ENCODE peak calls at places on chromosomes 2 and 18, in six cellular contexts. O is MG63; S is Ammon's horn; I is EL; M is NCI-H1694; L is activated naive CD8-positive, alpha-beta T cell treated with anti-CD3 and anti-CD28 coated beads, Interleukin-2, amount 10 ng/mL, durations not matched to agents 7 days and 5 days. D is an unnamed sample.

GRCh38 chr18:58195278-58195721 is 151.3 kb downstream of the NEDD4L start:
- DNase-seq in M (no peak), S (peak; percentile 70), L (peak; percentile 37), O (no peak), I (no peak), D (no peak)

GRCh38 chr2:20692081-20692480 is 25.1 kb downstream of the GDF7 start:
- DNase-seq in I (no peak), L (no peak), M (no peak), S (no peak), O (no peak), D (no peak)

GRCh38 chr2:210548031-210548430 is 8.4 kb upstream of the CPS1 start:
- DNase-seq in O (no peak), M (no peak), I (no peak), S (no peak), L (no peak), D (no peak)

GRCh38 chr2:236938126-236938525 is 147.6 kb upstream of the COPS8 start:
- DNase-seq in L (no peak), M (no peak), S (no peak), O (no peak), I (no peak), D (no peak)

GRCh38 chr2:45905643-45905969 is 254.1 kb downstream of the PRKCE start:
- DNase-seq in M (peak; percentile 33), I (no peak), O (no peak), L (no peak), S (no peak), D (no peak)

GRCh38 chr2:29528891-29529520 is 392.4 kb downstream of the ALK start:
- DNase-seq in O (peak; percentile 94), L (no peak), I (peak; percentile 71), M (peak; percentile 85), S (peak; percentile 71), D (peak; percentile 86)

GRCh38 chr2:68693947-68694346 is 40.7 kb upstream of the ARHGAP25 start:
- DNase-seq in M (peak; percentile 79), I (no peak), S (peak; percentile 40), L (no peak), O (no peak), D (no peak)

GRCh38 chr18:58605027-58606020 is 23.6 kb downstream of the ALPK2 start:
- DNase-seq in L (no peak), O (peak; percentile 51), S (no peak), M (no peak), I (peak; percentile 80), D (peak; percentile 83)

GRCh38 chr18:75036941-75037516 is 171.9 kb downstream of the PTGR3 start:
- DNase-seq in S (no peak), I (peak; percentile 5), M (no peak), O (no peak), L (no peak), D (peak; percentile 4)

GRCh38 chr18:32770651-32771168 is 2.1 kb downstream of the KLHL14 start:
- DNase-seq in I (no peak), O (no peak), M (no peak), L (no peak), S (no peak), D (no peak)